ENCODE peak calls at places on chromosomes 16 and 17, in four cellular contexts. C is tibial artery, B is osteocyte, L is progenitor cell of endocrine pancreas. E is an unnamed sample.

GRCh38 chr16:88781140-88782077 is 3.6 kb downstream of the PIEZO1 start:
- DNase-seq in C (peak; percentile 62), B (no peak), L (no peak), E (no peak)

GRCh38 chr17:2023692-2024571 is 1.2 kb downstream of the RTN4RL1 start:
- DNase-seq in C (peak; percentile 72), B (no peak), L (peak; percentile 64), E (no peak)

GRCh38 chr16:85391175-85391707 is 221.9 kb upstream of the GSE1 start:
- DNase-seq in C (no peak), B (no peak), L (no peak), E (no peak)

GRCh38 chr17:38550661-38551060 is 55.1 kb downstream of the SRCIN1 start:
- DNase-seq in C (no peak), B (no peak), L (no peak), E (no peak)

GRCh38 chr17:76506408-76507328 is 5.4 kb upstream of the RHBDF2 start:
- DNase-seq in C (peak; percentile 82), B (peak; percentile 93), L (peak; percentile 85), E (no peak)

GRCh38 chr16:75108792-75109731 is 7.5 kb downstream of the LDHD start:
- DNase-seq in C (peak; percentile 88), B (peak; percentile 90), L (no peak), E (peak; percentile 94)

GRCh38 chr16:47567321-47567720 is 106.2 kb downstream of the PHKB start:
- DNase-seq in C (no peak), B (no peak), L (no peak), E (no peak)

GRCh38 chr17:49349535-49349934 is 12.5 kb downstream of the ZNF652 start:
- DNase-seq in C (no peak), B (no peak), L (no peak), E (no peak)

GRCh38 chr17:29078183-29079045 is 35.5 kb downstream of the PIPOX start:
- DNase-seq in C (no peak), B (no peak), L (no peak), E (no peak)

GRCh38 chr17:301681-302299 is 50.8 kb downstream of the RPH3AL start:
- DNase-seq in C (no peak), B (no peak), L (no peak), E (no peak)

GRCh38 chr17:2948721-2949468 is 114.5 kb downstream of the OR1D5 start:
- DNase-seq in C (no peak), B (no peak), L (no peak), E (peak; percentile 45)

GRCh38 chr17:40176409-40177110 is 710 bp upstream of the RAPGEFL1 start:
- DNase-seq in C (no peak), B (no peak), L (no peak), E (no peak)

GRCh38 chr17:7858487-7858832 is 657 bp downstream of the CYB5D1 start:
- DNase-seq in C (no peak), B (no peak), L (no peak), E (peak; percentile 74)

GRCh38 chr16:69930117-69930776 is 20.9 kb upstream of the CLEC18A start:
- DNase-seq in C (peak; percentile 58), B (no peak), L (peak; percentile 42), E (peak; percentile 78)

GRCh38 chr17:41010421-41010820 is 1.5 kb upstream of the KRTAP3-1 start:
- DNase-seq in C (no peak), B (no peak), L (no peak), E (no peak)

GRCh38 chr17:58232707-58233156 is 5.7 kb upstream of the LPO start:
- DNase-seq in C (no peak), B (no peak), L (no peak), E (peak; percentile 64)

GRCh38 chr17:56913000-56913866 is 616 bp downstream of the TRIM25 start:
- DNase-seq in C (no peak), B (peak; percentile 79), L (peak; percentile 27), E (no peak)

GRCh38 chr16:22373662-22374310 is 633 bp downstream of the CDR2 start:
- DNase-seq in C (peak; percentile 38), B (peak; percentile 86), L (peak; percentile 25), E (peak; percentile 77)

GRCh38 chr17:7220593-7221280 is 999 bp downstream of the ACADVL start:
- DNase-seq in C (peak; percentile 54), B (no peak), L (no peak), E (no peak)

GRCh38 chr17:3573246-3574100 is 15.9 kb upstream of the TRPV3 start:
- DNase-seq in C (no peak), B (no peak), L (no peak), E (no peak)

GRCh38 chr16:49398761-49399160 is 25.2 kb downstream of the C16orf78 start:
- DNase-seq in C (no peak), B (peak; percentile 62), L (no peak), E (no peak)

GRCh38 chr17:75380315-75380714 is 25.2 kb downstream of the GRB2 start:
- DNase-seq in C (no peak), B (no peak), L (no peak), E (no peak)

GRCh38 chr16:48194828-48195566 is 39.2 kb upstream of the ABCC12 start:
- DNase-seq in C (no peak), B (no peak), L (no peak), E (no peak)

GRCh38 chr17:43676471-43676870 is 14.7 kb upstream of the MEOX1 start:
- DNase-seq in C (peak; percentile 34), B (no peak), L (no peak), E (no peak)

GRCh38 chr17:36001862-36002603 is 680 bp upstream of the CCL15 start:
- DNase-seq in C (no peak), B (no peak), L (no peak), E (no peak)

GRCh38 chr16:84026601-84027000 is 16.0 kb downstream of the SLC38A8 start:
- DNase-seq in C (no peak), B (no peak), L (no peak), E (no peak)

DNA sequence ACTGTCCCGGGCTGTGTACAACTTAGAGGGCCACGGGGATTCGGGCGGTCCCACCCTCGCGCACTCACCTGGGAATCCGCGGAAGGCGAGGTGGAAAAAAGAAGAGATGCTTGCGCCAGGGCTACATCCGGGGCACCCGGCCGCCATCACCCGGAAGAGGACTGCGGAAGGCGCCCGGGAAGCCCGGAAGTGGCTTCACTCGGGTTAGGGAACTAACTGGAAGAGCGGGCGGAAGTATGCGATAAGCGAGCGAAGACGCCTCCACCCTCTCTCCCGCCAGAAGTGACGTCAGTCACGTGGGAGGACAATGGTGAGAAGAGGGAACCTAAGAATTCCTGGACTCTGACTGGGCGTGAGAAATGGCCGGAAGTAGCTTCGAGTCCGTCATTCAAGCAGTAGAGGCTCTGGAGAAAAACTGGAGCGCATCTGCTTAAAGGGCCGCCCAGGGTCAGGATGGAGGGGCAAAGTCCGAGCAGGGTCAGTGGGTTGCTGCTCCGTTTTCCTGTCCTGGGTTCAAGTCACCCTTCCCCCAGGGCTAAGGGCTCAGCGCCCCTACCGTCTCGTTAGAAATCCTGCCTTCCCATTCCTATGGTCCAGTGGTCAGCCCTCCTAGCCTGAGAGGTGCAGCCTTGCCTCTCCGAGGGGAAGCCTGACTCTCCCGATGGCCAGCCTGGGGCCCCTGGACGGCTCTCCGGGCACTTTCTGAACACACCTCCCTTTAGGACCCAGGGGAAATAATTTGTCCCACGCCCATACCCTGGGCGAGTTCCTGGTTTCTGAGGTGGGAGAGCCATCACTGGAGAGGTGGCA is at the start of gene CD2BP2:
- DNase-seq in C (peak; percentile 98), B (peak; percentile 97), L (peak; percentile 78), E (peak; percentile 99)
- TF ChIP-seq CTCF in C (no peak), B (peak; percentile 20), L (no peak), E (no peak)

GRCh38 chr17:64017381-64017980 is 3.0 kb downstream of the ICAM2 start:
- DNase-seq in C (no peak), B (no peak), L (no peak), E (no peak)
- TF ChIP-seq CTCF in C (no peak), B (peak; percentile 23), L (peak; percentile 25), E (no peak)

GRCh38 chr16:5468488-5468887 is 370.9 kb upstream of the EEF2KMT start:
- DNase-seq in C (no peak), B (no peak), L (no peak), E (no peak)

GRCh38 chr16:5461574-5461973 is 364.0 kb upstream of the EEF2KMT start:
- DNase-seq in C (no peak), B (no peak), L (no peak), E (no peak)

GRCh38 chr16:5465714-5466113 is 368.1 kb upstream of the EEF2KMT start:
- DNase-seq in C (no peak), B (no peak), L (no peak), E (no peak)

GRCh38 chr16:5467552-5467951 is 370.0 kb upstream of the EEF2KMT start:
- DNase-seq in C (no peak), B (no peak), L (no peak), E (no peak)

GRCh38 chr16:5466551-5466950 is 369.0 kb upstream of the EEF2KMT start:
- DNase-seq in C (no peak), B (no peak), L (no peak), E (no peak)
- TF ChIP-seq CTCF in C (no peak), B (no peak), L (no peak), E (no peak)

GRCh38 chr17:55843785-55844184 is 92.9 kb downstream of the PCTP start:
- DNase-seq in C (no peak), B (no peak), L (no peak), E (no peak)

GRCh38 chr17:55846745-55847144 is 95.9 kb downstream of the PCTP start:
- DNase-seq in C (no peak), B (no peak), L (no peak), E (no peak)

GRCh38 chr17:55842405-55843158 is 91.7 kb downstream of the PCTP start:
- DNase-seq in C (no peak), B (no peak), L (no peak), E (no peak)

DNA sequence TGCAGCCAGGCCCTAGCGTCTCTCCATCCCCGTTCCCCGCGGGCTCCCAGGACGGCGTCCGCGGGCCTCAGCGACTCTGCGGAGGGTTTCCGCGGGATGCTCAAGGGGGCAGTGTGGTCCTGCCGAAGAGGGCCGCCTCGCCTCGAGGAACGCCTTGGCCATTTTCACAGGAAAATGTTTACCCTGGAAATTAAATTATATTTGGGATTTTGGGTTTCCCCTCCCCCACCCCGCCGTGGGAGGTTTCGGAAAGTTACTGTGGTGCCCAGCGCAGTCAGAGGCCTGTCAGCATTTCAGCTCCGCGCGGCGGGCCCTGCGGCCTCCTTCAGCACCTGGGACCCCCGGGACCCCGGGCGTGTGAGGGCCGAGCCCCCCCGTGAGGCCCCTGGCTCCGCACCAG is 94.5 kb downstream of the PCTP start:
- DNase-seq in C (peak; percentile 59), B (no peak), L (peak; percentile 54), E (peak; percentile 74)
- TF ChIP-seq CTCF in C (peak; percentile 31), B (peak; percentile 57), L (peak; percentile 79), E (no peak)

GRCh38 chr17:81334419-81334896 is 39.4 kb upstream of the SLC38A10 start:
- DNase-seq in C (no peak), B (no peak), L (no peak), E (no peak)
- TF ChIP-seq CTCF in C (no peak), B (no peak), L (no peak), E (no peak)

DNA sequence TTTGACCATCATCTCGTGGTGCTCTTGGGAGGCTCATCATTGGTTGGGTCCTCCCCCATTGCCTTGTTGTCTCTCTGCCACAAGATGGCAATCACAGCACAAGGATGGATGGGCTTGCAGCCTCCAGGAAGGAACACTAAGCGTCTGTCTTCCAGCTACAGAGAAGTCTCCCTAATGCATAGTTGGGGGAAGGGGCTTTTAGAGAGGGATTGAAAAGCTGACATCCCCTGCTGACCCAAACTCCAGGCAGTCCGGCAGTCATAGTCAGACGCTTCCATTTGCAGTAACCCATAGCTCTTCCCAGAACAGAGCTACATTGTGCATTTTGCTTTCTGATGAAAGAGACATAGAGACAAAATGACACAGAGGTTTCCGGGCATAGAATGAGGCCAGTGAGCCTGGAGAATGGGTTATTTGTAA is 111.4 kb downstream of the UTP18 start:
- DNase-seq in C (peak; percentile 28), B (no peak), L (peak; percentile 28), E (no peak)
- TF ChIP-seq CTCF in C (peak; percentile 27), B (peak; percentile 64), L (peak; percentile 76), E (no peak)

E was measured in coronary artery.